ENCODE peak calls at places on chromosomes 6 and 20, in nine cellular contexts. I, L, X, S, Y, C, W, D and U are unnamed samples.
A peak's percentile ranks its signal among the peaks of the same experiment; 100 is the strongest.

GRCh38 chr6:44090465-44090864 is 36.8 kb downstream of the MRPL14 start:
- ATAC-seq in X (no peak), D (no peak), I (no peak), W (no peak), Y (no peak), S (no peak), L (peak; percentile 74), C (no peak), U (no peak)

GRCh38 chr20:37573626-37574198 is 46.0 kb upstream of the BLCAP start:
- ATAC-seq in W (peak; percentile 47), X (no peak), Y (no peak), L (no peak), I (no peak), C (no peak), D (no peak), S (no peak), U (no peak)

GRCh38 chr6:41536884-41537347 is 9.3 kb upstream of the FOXP4 start:
- ATAC-seq in Y (no peak), W (no peak), X (peak; percentile 23), D (no peak), S (peak; percentile 31), I (no peak), L (no peak), C (peak; percentile 19), U (no peak)

GRCh38 chr6:20541387-20541786 is 7.1 kb downstream of the CDKAL1 start:
- ATAC-seq in S (no peak), L (no peak), W (no peak), Y (no peak), C (no peak), D (no peak), I (no peak), X (no peak), U (no peak)

GRCh38 chr20:6026051-6026450 is 27.8 kb downstream of the LRRN4 start:
- ATAC-seq in Y (peak; percentile 37), L (peak; percentile 53), S (no peak), C (no peak), W (peak; percentile 77), X (no peak), D (peak; percentile 40), I (no peak), U (no peak)

GRCh38 chr20:64268180-64268579 is 12.6 kb downstream of the PCMTD2 start:
- ATAC-seq in Y (no peak), W (no peak), L (no peak), C (peak; percentile 77), X (no peak), S (no peak), I (no peak), D (no peak), U (no peak)

GRCh38 chr20:64157878-64158277 is 6.4 kb upstream of the MYT1 start:
- ATAC-seq in Y (no peak), X (no peak), W (no peak), L (no peak), S (no peak), C (no peak), D (no peak), I (no peak), U (no peak)

GRCh38 chr6:133548409-133548808 is 307.3 kb downstream of the EYA4 start:
- ATAC-seq in W (no peak), S (no peak), Y (no peak), C (no peak), X (no peak), D (peak; percentile 47), I (peak; percentile 21), L (no peak), U (no peak)

GRCh38 chr6:47181681-47182080 is 128.0 kb downstream of the TNFRSF21 start:
- ATAC-seq in W (no peak), Y (no peak), X (no peak), L (no peak), I (no peak), S (no peak), C (no peak), D (no peak), U (no peak)